ENCODE peak calls at places on chromosome 7, in four cellular contexts. M, T, W and E are unnamed samples.

GRCh38 chr7:158944950-158945349 is 88.6 kb downstream of the DYNC2I1 start:
- DNase-seq in W (no peak), T (no peak), M (no peak), E (peak)

GRCh38 chr7:77727936-77728701 is 31.9 kb downstream of the RSBN1L start:
- DNase-seq in M (no peak), W (no peak), T (no peak), E (no peak)

GRCh38 chr7:152341039-152341913 is 94.5 kb downstream of the KMT2C start:
- DNase-seq in T (no peak), M (no peak), W (no peak), E (no peak)

GRCh38 chr7:98348726-98349474 is 52.0 kb downstream of the BAIAP2L1 start:
- DNase-seq in T (no peak), M (no peak), W (no peak), E (no peak)

GRCh38 chr7:39271386-39271785 is 293.7 kb downstream of the POU6F2 start:
- DNase-seq in T (peak), W (peak), M (no peak), E (no peak)

GRCh38 chr7:66847879-66848810 is 72.9 kb upstream of the TMEM248 start:
- DNase-seq in T (no peak), W (no peak), M (no peak), E (no peak)

GRCh38 chr7:19112290-19113000 is 5.0 kb downstream of the TWIST1 start:
- DNase-seq in M (no peak), W (no peak), T (no peak), E (no peak)

GRCh38 chr7:113392841-113393540 is 274.6 kb upstream of the SMIM30 start:
- DNase-seq in M (no peak), T (no peak), W (no peak), E (no peak)